ENCODE peak calls at places on chromosomes 11 and 22, in five cellular contexts. R is epithelial cell of proximal tubule, X is NB4, P is fibroblast of the aortic adventitia, Z is tibial artery. D is an unnamed sample.

GRCh38 chr11:130389315-130389935 is 39.0 kb downstream of the ADAMTS8 start:
- DNase-seq in R (no peak), X (no peak), P (peak; percentile 21), Z (no peak), D (no peak)

GRCh38 chr11:72100462-72100861 is 2.6 kb downstream of the LAMTOR1 start:
- DNase-seq in R (no peak), X (peak; percentile 96), P (peak; percentile 11), Z (no peak), D (no peak)

GRCh38 chr11:69636870-69637600 is 3.9 kb upstream of the CCND1 start:
- DNase-seq in R (no peak), X (no peak), P (no peak), Z (no peak), D (no peak)

GRCh38 chr22:42436402-42436801 is 4.2 kb upstream of the NFAM1 start:
- DNase-seq in R (no peak), X (no peak), P (no peak), Z (no peak), D (no peak)

GRCh38 chr11:61707574-61707973 is 27.4 kb downstream of the DAGLA start:
- DNase-seq in R (no peak), X (no peak), P (no peak), Z (no peak), D (no peak)

GRCh38 chr11:20397281-20397680 is 9.8 kb downstream of the PRMT3 start:
- DNase-seq in R (peak; percentile 30), X (peak; percentile 69), P (peak; percentile 62), Z (no peak), D (no peak)

GRCh38 chr11:92556435-92556834 is 331.8 kb downstream of the FAT3 start:
- DNase-seq in R (no peak), X (peak; percentile 24), P (peak; percentile 0), Z (no peak), D (peak; percentile 17)

GRCh38 chr11:108788565-108789199 is 123.8 kb downstream of the DDX10 start:
- DNase-seq in R (no peak), X (peak; percentile 39), P (peak; percentile 59), Z (no peak), D (no peak)

GRCh38 chr22:21030621-21031544 is 1.5 kb downstream of the SLC7A4 start:
- DNase-seq in R (no peak), X (no peak), P (no peak), Z (no peak), D (no peak)

GRCh38 chr11:65821107-65821506 is 12.7 kb upstream of the SNX32 start:
- DNase-seq in R (no peak), X (no peak), P (no peak), Z (no peak), D (no peak)

GRCh38 chr22:30291334-30291892 is 2.1 kb upstream of the CASTOR1 start:
- DNase-seq in R (no peak), X (no peak), P (no peak), Z (peak; percentile 73), D (no peak)

GRCh38 chr11:34160049-34160721 is 54.8 kb downstream of the NAT10 start:
- DNase-seq in R (no peak), X (no peak), P (peak; percentile 19), Z (no peak), D (no peak)

GRCh38 chr11:75100314-75100713 is 3.6 kb upstream of the OR2AT4 start:
- DNase-seq in R (peak; percentile 66), X (peak; percentile 52), P (peak; percentile 51), Z (no peak), D (no peak)

GRCh38 chr22:37232140-37232998 is 11.7 kb downstream of the RAC2 start:
- DNase-seq in R (no peak), X (no peak), P (no peak), Z (no peak), D (no peak)

GRCh38 chr22:41288245-41288946 is 2.4 kb upstream of the RANGAP1 start:
- DNase-seq in R (peak; percentile 63), X (no peak), P (peak; percentile 82), Z (no peak), D (no peak)

GRCh38 chr11:92131289-92131890 is 93.2 kb upstream of the FAT3 start:
- DNase-seq in R (peak; percentile 52), X (no peak), P (no peak), Z (no peak), D (no peak)

GRCh38 chr11:130062030-130062429 is 7.7 kb upstream of the APLP2 start:
- DNase-seq in R (no peak), X (no peak), P (no peak), Z (no peak), D (no peak)

GRCh38 chr11:103924166-103925013 is 112.0 kb upstream of the DDI1 start:
- DNase-seq in R (no peak), X (no peak), P (peak; percentile 72), Z (no peak), D (no peak)

GRCh38 chr11:72842644-72843330 is 28.6 kb downstream of the ATG16L2 start:
- DNase-seq in R (no peak), X (no peak), P (no peak), Z (no peak), D (no peak)

GRCh38 chr11:131867457-131868257 is 497.2 kb downstream of the NTM start:
- DNase-seq in R (no peak), X (peak; percentile 52), P (peak; percentile 93), Z (peak; percentile 72), D (peak; percentile 34)

GRCh38 chr11:4480577-4481539 is 1.6 kb upstream of the OR52K1 start:
- DNase-seq in R (no peak), X (no peak), P (peak; percentile 16), Z (no peak), D (no peak)

GRCh38 chr11:18791175-18792065 is at the start of gene PTPN5:
- DNase-seq in R (no peak), X (no peak), P (no peak), Z (peak; percentile 54), D (no peak)

GRCh38 chr11:64237484-64237951 is 3.1 kb downstream of the VEGFB start:
- DNase-seq in R (no peak), X (no peak), P (no peak), Z (no peak), D (no peak)

DNA sequence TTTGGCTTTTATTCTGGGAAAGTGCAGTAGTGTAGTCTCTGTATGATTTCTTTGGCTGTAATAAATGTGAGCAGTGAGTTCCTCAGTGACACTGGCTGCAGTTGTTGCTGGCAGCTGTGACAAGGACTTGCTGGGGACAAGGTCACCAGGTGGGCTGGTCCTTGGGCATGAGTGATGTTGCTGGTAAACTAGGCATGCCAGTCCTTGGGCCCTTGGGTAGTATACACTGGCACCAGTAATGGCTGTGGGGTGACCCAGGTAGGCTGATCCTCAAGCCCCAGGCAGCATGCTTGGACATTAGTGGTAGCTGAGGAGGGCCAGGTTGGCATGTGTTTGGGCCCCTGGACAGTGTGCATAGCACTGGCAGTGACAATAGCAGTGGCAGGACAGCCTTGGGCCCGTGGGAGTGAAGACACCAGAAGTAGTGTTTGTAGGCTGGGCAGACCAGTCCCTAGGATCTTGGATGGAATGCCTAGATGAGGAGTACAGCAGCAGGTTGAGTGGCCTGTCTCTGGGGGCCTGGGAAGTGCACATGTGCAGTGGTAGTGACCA is 164.3 kb downstream of the GUCY1A2 start:
- DNase-seq in R (no peak), X (no peak), P (no peak), Z (peak; percentile 54), D (no peak)
- H3K4me3 ChIP-seq in R (no peak overlapping the region), X (no peak overlapping the region), P (no peak overlapping the region), Z (no peak overlapping the region), D (no peak overlapping the region)

GRCh38 chr11:17770048-17770652 is 35.6 kb downstream of the KCNC1 start:
- DNase-seq in R (no peak), X (peak; percentile 19), P (no peak), Z (no peak), D (no peak)
- TF ChIP-seq CTCF in R (peak; percentile 39), X (peak; percentile 17), P (no peak), Z (no peak), D (peak; percentile 31)

DNA sequence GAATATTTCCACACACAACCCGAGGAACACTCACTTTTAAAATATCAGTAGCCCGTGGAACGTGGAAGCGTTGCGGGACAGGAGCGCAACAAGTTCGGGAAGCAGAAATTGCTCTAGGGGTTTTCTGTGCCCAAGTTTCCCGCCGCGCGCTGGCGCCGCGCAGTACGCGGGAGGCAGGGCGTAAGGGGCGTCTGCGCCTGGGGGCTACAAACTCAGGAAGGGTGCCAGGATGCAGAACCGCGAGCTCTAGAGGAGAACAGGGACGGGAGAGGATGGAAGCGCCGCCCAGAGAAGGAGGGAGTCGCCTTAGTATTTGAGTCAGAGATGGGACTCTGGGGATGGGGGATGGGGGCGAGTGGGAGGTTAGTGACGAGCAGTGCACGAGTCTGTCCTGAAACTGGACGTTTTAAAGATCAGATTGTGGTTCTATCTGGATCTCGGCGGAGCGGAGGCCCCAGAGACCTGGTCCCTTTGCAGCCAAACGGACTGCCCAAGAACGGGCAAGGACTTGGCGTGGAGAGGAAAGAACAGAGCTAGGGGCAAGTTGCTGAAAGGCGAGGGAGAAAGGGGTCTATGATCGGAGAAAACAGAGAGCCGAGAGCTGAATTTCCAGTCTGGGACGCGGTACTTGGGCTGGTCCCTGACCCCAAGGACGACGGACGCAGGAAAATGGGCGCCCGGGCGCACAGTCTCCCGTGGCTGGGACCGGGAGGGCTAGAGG is 4.7 kb downstream of the BSX start:
- DNase-seq in R (no peak), X (no peak), P (no peak), Z (no peak), D (no peak)
- H3K4me3 ChIP-seq in R (no peak overlapping the region), X (no peak overlapping the region), P (no peak overlapping the region), Z (peak overlapping the region; percentile 34), D (peak overlapping the region; percentile 6)

GRCh38 chr22:19106886-19107729 is 15.1 kb downstream of the DGCR2 start:
- DNase-seq in R (no peak), X (no peak), P (no peak), Z (peak; percentile 31), D (no peak)

GRCh38 chr22:19105456-19105855 is 16.8 kb downstream of the DGCR2 start:
- DNase-seq in R (no peak), X (no peak), P (no peak), Z (peak; percentile 54), D (no peak)

GRCh38 chr22:19103881-19104821 is 18.1 kb downstream of the DGCR2 start:
- DNase-seq in R (no peak), X (no peak), P (peak; percentile 22), Z (peak; percentile 1), D (no peak)

GRCh38 chr22:19107730-19108074 is 14.5 kb downstream of the DGCR2 start:
- DNase-seq in R (no peak), X (no peak), P (peak; percentile 9), Z (peak; percentile 1), D (no peak)

GRCh38 chr22:19105867-19106802 is 16.1 kb downstream of the DGCR2 start:
- DNase-seq in R (no peak), X (peak; percentile 45), P (no peak), Z (peak; percentile 56), D (no peak)
- TF ChIP-seq CTCF in R (peak; percentile 51), X (peak; percentile 44), P (peak; percentile 42), Z (no peak), D (peak; percentile 35)

D was measured in retinal pigment epithelial cell.